ENCODE peak calls at places on chromosomes 1 and 21, in four cellular contexts. N is transverse colon, O is mammary epithelial cell, B is pancreas. Q is an unnamed sample.

GRCh38 chr1:168134132-168135041 is 2.3 kb downstream of the GPR161 start:
- DNase-seq in N (no peak), O (no peak), B (no peak), Q (no peak)

GRCh38 chr1:235411489-235412486 is 44.6 kb downstream of the TBCE start:
- DNase-seq in N (peak), O (no peak), B (no peak), Q (no peak)

GRCh38 chr1:78673120-78673519 is 23.5 kb downstream of the IFI44 start:
- DNase-seq in N (no peak), O (no peak), B (no peak), Q (no peak)

GRCh38 chr1:181135462-181135781 is 46.9 kb downstream of the IER5 start:
- DNase-seq in N (no peak), O (no peak), B (no peak), Q (no peak)

GRCh38 chr1:246971969-246972368 is 35.9 kb downstream of the ZNF695 start:
- DNase-seq in N (no peak), O (no peak), B (no peak), Q (no peak)

GRCh38 chr1:63004868-63005267 is 220.9 kb downstream of the ATG4C start:
- DNase-seq in N (no peak), O (no peak), B (no peak), Q (no peak)

GRCh38 chr21:35226960-35227741 is 178.0 kb upstream of the RUNX1 start:
- DNase-seq in N (peak), O (no peak), B (no peak), Q (no peak)

GRCh38 chr1:204151562-204152309 is at the start of gene ETNK2:
- DNase-seq in N (peak), O (no peak), B (peak), Q (no peak)

GRCh38 chr21:38355353-38355752 is 98.6 kb downstream of the KCNJ15 start:
- DNase-seq in N (no peak), O (no peak), B (no peak), Q (no peak)

GRCh38 chr21:27648560-27648959 is 681.7 kb upstream of the ADAMTS5 start:
- DNase-seq in N (no peak), O (peak), B (no peak), Q (peak)

GRCh38 chr1:109910123-109910962 is at the start of gene CSF1:
- DNase-seq in N (peak), O (peak), B (peak), Q (no peak)
- H3K27ac ChIP-seq in N (peak), O (peak), B (peak), Q (no peak)

DNA sequence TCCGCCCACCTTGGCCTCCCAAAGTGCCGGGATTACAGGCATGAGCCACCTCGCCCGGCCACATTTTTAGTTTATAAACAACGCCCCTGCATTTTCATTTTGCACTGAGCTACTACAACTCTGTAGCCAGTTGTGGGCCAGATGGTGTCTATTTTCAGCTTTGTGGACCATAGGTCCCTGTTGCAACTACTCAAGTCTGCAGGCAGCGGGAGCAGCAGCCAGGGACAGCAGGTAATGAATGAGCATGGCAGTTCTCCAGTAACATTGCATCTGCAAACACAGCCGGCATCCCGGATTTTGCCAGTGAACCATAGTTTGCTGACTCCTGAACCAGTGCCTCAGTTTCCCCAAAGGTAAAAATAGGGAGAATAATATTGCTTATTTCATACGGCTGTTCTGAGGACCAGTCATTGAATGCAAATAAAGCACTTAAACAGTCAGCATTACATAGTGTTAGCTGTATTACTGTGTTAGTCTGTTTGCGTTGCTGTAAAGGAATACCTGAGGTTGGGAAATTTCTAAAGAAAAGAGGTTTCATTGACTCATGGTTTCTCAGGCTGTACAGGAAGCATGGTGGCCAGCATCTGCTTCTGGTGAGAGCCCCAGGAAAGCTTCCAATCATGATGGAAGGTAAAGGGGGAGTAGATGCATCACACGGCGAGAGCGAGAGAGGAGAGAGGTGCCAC is 65.5 kb upstream of the SLC45A1 start:
- DNase-seq in N (no peak), O (no peak), B (no peak), Q (no peak)
- H3K27ac ChIP-seq in N (no peak), O (no peak), B (no peak), Q (no peak)

GRCh38 chr1:31633117-31633516 is 11.6 kb downstream of the PEF1 start:
- DNase-seq in N (peak), O (no peak), B (no peak), Q (no peak)

GRCh38 chr1:31627930-31628421 is 10.5 kb downstream of the HCRTR1 start:
- DNase-seq in N (no peak), O (no peak), B (peak), Q (no peak)

GRCh38 chr1:31627301-31627929 is 9.9 kb downstream of the HCRTR1 start:
- DNase-seq in N (peak), O (peak), B (peak), Q (no peak)

GRCh38 chr1:31628931-31629582 is 11.6 kb downstream of the HCRTR1 start:
- DNase-seq in N (no peak), O (no peak), B (no peak), Q (no peak)

GRCh38 chr1:31632649-31633048 is 12.0 kb downstream of the PEF1 start:
- DNase-seq in N (peak), O (no peak), B (no peak), Q (no peak)
- H3K27ac ChIP-seq in N (peak), O (no peak), B (no peak), Q (no peak)

GRCh38 chr1:56148466-56149193 is 430.7 kb downstream of the PLPP3 start:
- DNase-seq in N (no peak), O (no peak), B (no peak), Q (no peak)

GRCh38 chr1:56147020-56147419 is 432.3 kb downstream of the PLPP3 start:
- DNase-seq in N (no peak), O (no peak), B (no peak), Q (no peak)

GRCh38 chr1:56145524-56145923 is 433.8 kb downstream of the PLPP3 start:
- DNase-seq in N (no peak), O (no peak), B (no peak), Q (no peak)

GRCh38 chr1:56147459-56147858 is 431.9 kb downstream of the PLPP3 start:
- DNase-seq in N (no peak), O (no peak), B (no peak), Q (no peak)

DNA sequence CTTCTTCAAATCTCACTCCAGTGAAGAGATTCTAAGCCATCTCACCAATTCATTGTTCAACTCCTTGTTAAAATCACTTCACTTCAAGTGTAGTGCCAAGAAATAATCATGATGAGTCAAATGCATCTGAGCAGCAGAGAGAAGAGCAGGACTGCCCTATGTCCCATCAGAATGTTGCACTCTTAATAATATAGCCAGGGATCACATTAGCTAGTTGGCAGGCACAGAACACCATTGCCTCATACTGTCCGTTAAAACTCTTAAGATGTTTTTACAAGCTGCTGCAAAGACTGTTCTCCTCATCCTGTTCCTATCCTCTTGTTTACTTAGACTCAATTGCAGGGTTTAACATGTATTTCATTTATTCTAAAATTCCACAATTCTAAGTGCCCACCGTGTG is 432.9 kb downstream of the PLPP3 start:
- DNase-seq in N (no peak), O (no peak), B (no peak), Q (no peak)
- H3K27ac ChIP-seq in N (peak), O (no peak), B (no peak), Q (no peak)

DNA sequence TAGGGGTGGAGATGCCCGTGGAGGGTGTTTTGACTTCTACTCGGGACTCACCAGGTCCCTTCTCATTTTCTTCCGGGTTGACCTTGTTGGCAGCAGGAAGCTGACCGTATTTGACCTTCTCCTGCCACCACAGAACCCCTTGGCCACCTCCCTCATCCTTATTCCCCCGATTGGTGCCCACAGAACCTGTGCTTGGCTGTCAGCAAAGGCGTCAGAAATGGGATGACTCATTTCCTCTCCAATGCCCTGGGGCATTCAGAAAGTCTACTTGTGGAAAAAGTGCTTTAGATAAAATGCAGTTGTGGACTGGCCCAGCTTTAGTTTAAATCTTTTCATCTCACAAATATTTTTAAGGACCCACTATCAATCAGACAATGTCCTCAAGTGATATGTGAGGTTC is 221.8 kb upstream of the VAMP3 start:
- DNase-seq in N (no peak), O (peak), B (no peak), Q (peak)
- H3K27ac ChIP-seq in N (no peak), O (peak), B (no peak), Q (peak)

DNA sequence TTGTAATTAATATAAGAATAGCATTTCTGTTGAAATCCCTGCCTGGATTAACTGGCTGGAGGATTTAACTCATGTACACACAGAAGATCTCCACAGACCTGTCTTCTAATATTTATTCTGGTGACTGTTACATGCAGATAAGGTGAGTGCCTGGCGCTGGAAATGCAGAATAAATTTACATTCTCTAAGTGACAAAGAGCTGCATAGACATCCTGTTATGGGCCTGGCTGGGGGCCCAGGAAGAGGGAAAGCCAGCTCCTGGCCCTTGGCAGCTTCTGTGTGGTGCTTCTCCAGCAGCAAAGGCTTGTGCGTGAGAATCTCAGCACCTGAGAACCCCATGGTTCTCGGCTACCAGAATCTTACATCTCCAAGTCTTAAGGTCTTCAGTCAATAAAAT is 446.6 kb downstream of the PTPRU start:
- DNase-seq in N (no peak), O (no peak), B (peak), Q (no peak)
- H3K27ac ChIP-seq in N (no peak), O (no peak), B (no peak), Q (no peak)

GRCh38 chr1:73144321-73144720 is 862.0 kb upstream of the NEGR1 start:
- DNase-seq in N (no peak), O (no peak), B (no peak), Q (no peak)
- H3K27ac ChIP-seq in N (no peak), O (no peak), B (no peak), Q (no peak)

GRCh38 chr1:116751149-116751548 is 3.1 kb upstream of the CD2 start:
- DNase-seq in N (no peak), O (no peak), B (no peak), Q (no peak)

GRCh38 chr1:116751626-116752025 is 2.6 kb upstream of the CD2 start:
- DNase-seq in N (no peak), O (no peak), B (no peak), Q (no peak)

GRCh38 chr1:116743535-116743934 is 10.7 kb upstream of the CD2 start:
- DNase-seq in N (no peak), O (no peak), B (no peak), Q (no peak)

GRCh38 chr1:116748272-116748671 is 6.0 kb upstream of the CD2 start:
- DNase-seq in N (no peak), O (no peak), B (no peak), Q (no peak)
- H3K27ac ChIP-seq in N (no peak), O (no peak), B (no peak), Q (no peak)

GRCh38 chr1:43052322-43052721 is 93.7 kb upstream of the SLC2A1 start:
- DNase-seq in N (no peak), O (no peak), B (no peak), Q (no peak)
- H3K27ac ChIP-seq in N (no peak), O (no peak), B (no peak), Q (no peak)